ENCODE peak calls at places on chromosome 11, in ten cellular contexts. One of them, this sample, is unnamed.

GRCh38 chr11:84564180-84564866 is 1062.8 kb downstream of the DLG2 start:
- DNase-seq in NCI-H510A: no peak
- DNase-seq in HS-5: no peak
- DNase-seq in stimulated activated CD4-positive, alpha-beta T cell treated with anti-CD3 and anti-CD28 coated beads, Interleukin-1b, Interleukin-23, amount 100 ng/mL, for 1 hour: no peak
- DNase-seq in OCI-LY7: peak; percentile 69
- DNase-seq in iPS DF 6.9: no peak
- DNase-seq in activated CD8-positive, alpha-beta T cell treated with anti-CD3 and anti-CD28 coated beads, Interleukin-2, amount 10 ng/mL, durations not matched to agents 7 days and 5 days: peak; percentile 36
- DNase-seq in stomach: peak; percentile 27
- DNase-seq in stimulated activated CD8-positive, alpha-beta memory T cell treated with anti-CD3 and anti-CD28 coated beads, Interleukin-2, amount 100 ng/mL, for 48 hours: no peak
- DNase-seq in suprapubic skin: no peak
- DNase-seq in this sample: peak; percentile 11

GRCh38 chr11:104390696-104391095 is 226.7 kb upstream of the PDGFD start:
- DNase-seq in NCI-H510A: no peak
- DNase-seq in HS-5: no peak
- DNase-seq in stimulated activated CD4-positive, alpha-beta T cell treated with anti-CD3 and anti-CD28 coated beads, Interleukin-1b, Interleukin-23, amount 100 ng/mL, for 1 hour: no peak
- DNase-seq in OCI-LY7: no peak
- DNase-seq in iPS DF 6.9: no peak
- DNase-seq in activated CD8-positive, alpha-beta T cell treated with anti-CD3 and anti-CD28 coated beads, Interleukin-2, amount 10 ng/mL, durations not matched to agents 7 days and 5 days: no peak
- DNase-seq in stomach: no peak
- DNase-seq in stimulated activated CD8-positive, alpha-beta memory T cell treated with anti-CD3 and anti-CD28 coated beads, Interleukin-2, amount 100 ng/mL, for 48 hours: no peak
- DNase-seq in suprapubic skin: no peak
- DNase-seq in this sample: no peak

GRCh38 chr11:69390561-69390960 is 90.9 kb upstream of the LINC01488 start:
- DNase-seq in NCI-H510A: no peak
- DNase-seq in HS-5: no peak
- DNase-seq in stimulated activated CD4-positive, alpha-beta T cell treated with anti-CD3 and anti-CD28 coated beads, Interleukin-1b, Interleukin-23, amount 100 ng/mL, for 1 hour: no peak
- DNase-seq in OCI-LY7: no peak
- DNase-seq in iPS DF 6.9: no peak
- DNase-seq in activated CD8-positive, alpha-beta T cell treated with anti-CD3 and anti-CD28 coated beads, Interleukin-2, amount 10 ng/mL, durations not matched to agents 7 days and 5 days: no peak
- DNase-seq in stomach: no peak
- DNase-seq in stimulated activated CD8-positive, alpha-beta memory T cell treated with anti-CD3 and anti-CD28 coated beads, Interleukin-2, amount 100 ng/mL, for 48 hours: no peak
- DNase-seq in suprapubic skin: no peak
- DNase-seq in this sample: no peak

GRCh38 chr11:117819096-117820040 is 5.2 kb downstream of the FXYD2 start:
- DNase-seq in NCI-H510A: peak; percentile 66
- DNase-seq in HS-5: no peak
- DNase-seq in stimulated activated CD4-positive, alpha-beta T cell treated with anti-CD3 and anti-CD28 coated beads, Interleukin-1b, Interleukin-23, amount 100 ng/mL, for 1 hour: no peak
- DNase-seq in OCI-LY7: peak; percentile 35
- DNase-seq in iPS DF 6.9: peak; percentile 74
- DNase-seq in activated CD8-positive, alpha-beta T cell treated with anti-CD3 and anti-CD28 coated beads, Interleukin-2, amount 10 ng/mL, durations not matched to agents 7 days and 5 days: no peak
- DNase-seq in stomach: peak; percentile 66
- DNase-seq in stimulated activated CD8-positive, alpha-beta memory T cell treated with anti-CD3 and anti-CD28 coated beads, Interleukin-2, amount 100 ng/mL, for 48 hours: no peak
- DNase-seq in suprapubic skin: no peak
- DNase-seq in this sample: peak; percentile 59

GRCh38 chr11:120260616-120261015 is 20.7 kb downstream of the POU2F3 start:
- DNase-seq in NCI-H510A: no peak
- DNase-seq in HS-5: no peak
- DNase-seq in stimulated activated CD4-positive, alpha-beta T cell treated with anti-CD3 and anti-CD28 coated beads, Interleukin-1b, Interleukin-23, amount 100 ng/mL, for 1 hour: no peak
- DNase-seq in OCI-LY7: no peak
- DNase-seq in iPS DF 6.9: no peak
- DNase-seq in activated CD8-positive, alpha-beta T cell treated with anti-CD3 and anti-CD28 coated beads, Interleukin-2, amount 10 ng/mL, durations not matched to agents 7 days and 5 days: no peak
- DNase-seq in stomach: no peak
- DNase-seq in stimulated activated CD8-positive, alpha-beta memory T cell treated with anti-CD3 and anti-CD28 coated beads, Interleukin-2, amount 100 ng/mL, for 48 hours: no peak
- DNase-seq in suprapubic skin: no peak
- DNase-seq in this sample: no peak

GRCh38 chr11:134338068-134338467 is 6.3 kb downstream of the GLB1L2 start:
- DNase-seq in NCI-H510A: no peak
- DNase-seq in HS-5: no peak
- DNase-seq in stimulated activated CD4-positive, alpha-beta T cell treated with anti-CD3 and anti-CD28 coated beads, Interleukin-1b, Interleukin-23, amount 100 ng/mL, for 1 hour: no peak
- DNase-seq in OCI-LY7: no peak
- DNase-seq in iPS DF 6.9: no peak
- DNase-seq in activated CD8-positive, alpha-beta T cell treated with anti-CD3 and anti-CD28 coated beads, Interleukin-2, amount 10 ng/mL, durations not matched to agents 7 days and 5 days: no peak
- DNase-seq in stomach: no peak
- DNase-seq in stimulated activated CD8-positive, alpha-beta memory T cell treated with anti-CD3 and anti-CD28 coated beads, Interleukin-2, amount 100 ng/mL, for 48 hours: no peak
- DNase-seq in suprapubic skin: no peak
- DNase-seq in this sample: no peak

GRCh38 chr11:66981976-66982578 is 7.0 kb downstream of the C11orf86 start:
- DNase-seq in NCI-H510A: peak; percentile 41
- DNase-seq in HS-5: peak; percentile 88
- DNase-seq in stimulated activated CD4-positive, alpha-beta T cell treated with anti-CD3 and anti-CD28 coated beads, Interleukin-1b, Interleukin-23, amount 100 ng/mL, for 1 hour: no peak
- DNase-seq in OCI-LY7: no peak
- DNase-seq in iPS DF 6.9: no peak
- DNase-seq in activated CD8-positive, alpha-beta T cell treated with anti-CD3 and anti-CD28 coated beads, Interleukin-2, amount 10 ng/mL, durations not matched to agents 7 days and 5 days: no peak
- DNase-seq in stomach: peak; percentile 80
- DNase-seq in stimulated activated CD8-positive, alpha-beta memory T cell treated with anti-CD3 and anti-CD28 coated beads, Interleukin-2, amount 100 ng/mL, for 48 hours: no peak
- DNase-seq in suprapubic skin: peak; percentile 88
- DNase-seq in this sample: peak; percentile 73

GRCh38 chr11:40403321-40403720 is 1056.1 kb downstream of the LRRC4C start:
- DNase-seq in NCI-H510A: no peak
- DNase-seq in HS-5: no peak
- DNase-seq in stimulated activated CD4-positive, alpha-beta T cell treated with anti-CD3 and anti-CD28 coated beads, Interleukin-1b, Interleukin-23, amount 100 ng/mL, for 1 hour: no peak
- DNase-seq in OCI-LY7: no peak
- DNase-seq in iPS DF 6.9: no peak
- DNase-seq in activated CD8-positive, alpha-beta T cell treated with anti-CD3 and anti-CD28 coated beads, Interleukin-2, amount 10 ng/mL, durations not matched to agents 7 days and 5 days: no peak
- DNase-seq in stomach: no peak
- DNase-seq in stimulated activated CD8-positive, alpha-beta memory T cell treated with anti-CD3 and anti-CD28 coated beads, Interleukin-2, amount 100 ng/mL, for 48 hours: no peak
- DNase-seq in suprapubic skin: no peak
- DNase-seq in this sample: no peak

GRCh38 chr11:116427903-116428637 is 344.7 kb downstream of the BUD13 start:
- DNase-seq in NCI-H510A: no peak
- DNase-seq in HS-5: no peak
- DNase-seq in stimulated activated CD4-positive, alpha-beta T cell treated with anti-CD3 and anti-CD28 coated beads, Interleukin-1b, Interleukin-23, amount 100 ng/mL, for 1 hour: no peak
- DNase-seq in OCI-LY7: no peak
- DNase-seq in iPS DF 6.9: no peak
- DNase-seq in activated CD8-positive, alpha-beta T cell treated with anti-CD3 and anti-CD28 coated beads, Interleukin-2, amount 10 ng/mL, durations not matched to agents 7 days and 5 days: no peak
- DNase-seq in stomach: no peak
- DNase-seq in stimulated activated CD8-positive, alpha-beta memory T cell treated with anti-CD3 and anti-CD28 coated beads, Interleukin-2, amount 100 ng/mL, for 48 hours: no peak
- DNase-seq in suprapubic skin: no peak
- DNase-seq in this sample: no peak

GRCh38 chr11:78076733-78077403 is 2.8 kb downstream of the NDUFC2 start:
- DNase-seq in NCI-H510A: no peak
- DNase-seq in HS-5: no peak
- DNase-seq in stimulated activated CD4-positive, alpha-beta T cell treated with anti-CD3 and anti-CD28 coated beads, Interleukin-1b, Interleukin-23, amount 100 ng/mL, for 1 hour: no peak
- DNase-seq in OCI-LY7: no peak
- DNase-seq in iPS DF 6.9: no peak
- DNase-seq in activated CD8-positive, alpha-beta T cell treated with anti-CD3 and anti-CD28 coated beads, Interleukin-2, amount 10 ng/mL, durations not matched to agents 7 days and 5 days: no peak
- DNase-seq in stomach: no peak
- DNase-seq in stimulated activated CD8-positive, alpha-beta memory T cell treated with anti-CD3 and anti-CD28 coated beads, Interleukin-2, amount 100 ng/mL, for 48 hours: no peak
- DNase-seq in suprapubic skin: no peak
- DNase-seq in this sample: no peak

GRCh38 chr11:16494918-16495691 is 138.8 kb upstream of the SOX6 start:
- DNase-seq in NCI-H510A: no peak
- DNase-seq in HS-5: no peak
- DNase-seq in stimulated activated CD4-positive, alpha-beta T cell treated with anti-CD3 and anti-CD28 coated beads, Interleukin-1b, Interleukin-23, amount 100 ng/mL, for 1 hour: no peak
- DNase-seq in OCI-LY7: no peak
- DNase-seq in iPS DF 6.9: no peak
- DNase-seq in activated CD8-positive, alpha-beta T cell treated with anti-CD3 and anti-CD28 coated beads, Interleukin-2, amount 10 ng/mL, durations not matched to agents 7 days and 5 days: no peak
- DNase-seq in stomach: no peak
- DNase-seq in stimulated activated CD8-positive, alpha-beta memory T cell treated with anti-CD3 and anti-CD28 coated beads, Interleukin-2, amount 100 ng/mL, for 48 hours: no peak
- DNase-seq in suprapubic skin: no peak
- DNase-seq in this sample: no peak

GRCh38 chr11:66336234-66337102 is at the start of gene RIN1:
- DNase-seq in NCI-H510A: no peak
- DNase-seq in HS-5: peak; percentile 97
- DNase-seq in stimulated activated CD4-positive, alpha-beta T cell treated with anti-CD3 and anti-CD28 coated beads, Interleukin-1b, Interleukin-23, amount 100 ng/mL, for 1 hour: no peak
- DNase-seq in OCI-LY7: peak; percentile 39
- DNase-seq in iPS DF 6.9: no peak
- DNase-seq in activated CD8-positive, alpha-beta T cell treated with anti-CD3 and anti-CD28 coated beads, Interleukin-2, amount 10 ng/mL, durations not matched to agents 7 days and 5 days: peak; percentile 82
- DNase-seq in stomach: peak; percentile 75
- DNase-seq in stimulated activated CD8-positive, alpha-beta memory T cell treated with anti-CD3 and anti-CD28 coated beads, Interleukin-2, amount 100 ng/mL, for 48 hours: peak; percentile 78
- DNase-seq in suprapubic skin: no peak
- DNase-seq in this sample: peak; percentile 74

GRCh38 chr11:60951909-60952741 is at the start of gene SLC15A3:
- DNase-seq in NCI-H510A: no peak
- DNase-seq in HS-5: peak; percentile 11
- DNase-seq in stimulated activated CD4-positive, alpha-beta T cell treated with anti-CD3 and anti-CD28 coated beads, Interleukin-1b, Interleukin-23, amount 100 ng/mL, for 1 hour: no peak
- DNase-seq in OCI-LY7: peak; percentile 86
- DNase-seq in iPS DF 6.9: no peak
- DNase-seq in activated CD8-positive, alpha-beta T cell treated with anti-CD3 and anti-CD28 coated beads, Interleukin-2, amount 10 ng/mL, durations not matched to agents 7 days and 5 days: peak; percentile 63
- DNase-seq in stomach: peak; percentile 60
- DNase-seq in stimulated activated CD8-positive, alpha-beta memory T cell treated with anti-CD3 and anti-CD28 coated beads, Interleukin-2, amount 100 ng/mL, for 48 hours: no peak
- DNase-seq in suprapubic skin: no peak
- DNase-seq in this sample: no peak

GRCh38 chr11:65316979-65317786 is 2.5 kb downstream of the CDC42EP2 start:
- DNase-seq in NCI-H510A: no peak
- DNase-seq in HS-5: peak; percentile 80
- DNase-seq in stimulated activated CD4-positive, alpha-beta T cell treated with anti-CD3 and anti-CD28 coated beads, Interleukin-1b, Interleukin-23, amount 100 ng/mL, for 1 hour: no peak
- DNase-seq in OCI-LY7: no peak
- DNase-seq in iPS DF 6.9: no peak
- DNase-seq in activated CD8-positive, alpha-beta T cell treated with anti-CD3 and anti-CD28 coated beads, Interleukin-2, amount 10 ng/mL, durations not matched to agents 7 days and 5 days: no peak
- DNase-seq in stomach: peak; percentile 74
- DNase-seq in stimulated activated CD8-positive, alpha-beta memory T cell treated with anti-CD3 and anti-CD28 coated beads, Interleukin-2, amount 100 ng/mL, for 48 hours: no peak
- DNase-seq in suprapubic skin: peak; percentile 87
- DNase-seq in this sample: peak; percentile 59

GRCh38 chr11:97814325-97814959 is 1206.3 kb upstream of the CNTN5 start:
- DNase-seq in NCI-H510A: no peak
- DNase-seq in HS-5: no peak
- DNase-seq in stimulated activated CD4-positive, alpha-beta T cell treated with anti-CD3 and anti-CD28 coated beads, Interleukin-1b, Interleukin-23, amount 100 ng/mL, for 1 hour: no peak
- DNase-seq in OCI-LY7: no peak
- DNase-seq in iPS DF 6.9: no peak
- DNase-seq in activated CD8-positive, alpha-beta T cell treated with anti-CD3 and anti-CD28 coated beads, Interleukin-2, amount 10 ng/mL, durations not matched to agents 7 days and 5 days: no peak
- DNase-seq in stomach: no peak
- DNase-seq in stimulated activated CD8-positive, alpha-beta memory T cell treated with anti-CD3 and anti-CD28 coated beads, Interleukin-2, amount 100 ng/mL, for 48 hours: no peak
- DNase-seq in suprapubic skin: no peak
- DNase-seq in this sample: no peak

GRCh38 chr11:15912291-15912690 is 444.1 kb downstream of the SOX6 start:
- DNase-seq in NCI-H510A: no peak
- DNase-seq in HS-5: no peak
- DNase-seq in stimulated activated CD4-positive, alpha-beta T cell treated with anti-CD3 and anti-CD28 coated beads, Interleukin-1b, Interleukin-23, amount 100 ng/mL, for 1 hour: no peak
- DNase-seq in OCI-LY7: no peak
- DNase-seq in iPS DF 6.9: no peak
- DNase-seq in activated CD8-positive, alpha-beta T cell treated with anti-CD3 and anti-CD28 coated beads, Interleukin-2, amount 10 ng/mL, durations not matched to agents 7 days and 5 days: no peak
- DNase-seq in stomach: no peak
- DNase-seq in stimulated activated CD8-positive, alpha-beta memory T cell treated with anti-CD3 and anti-CD28 coated beads, Interleukin-2, amount 100 ng/mL, for 48 hours: no peak
- DNase-seq in suprapubic skin: peak; percentile 57
- DNase-seq in this sample: no peak

GRCh38 chr11:8838248-8838647 is 72.7 kb upstream of the AKIP1 start:
- DNase-seq in NCI-H510A: no peak
- DNase-seq in HS-5: no peak
- DNase-seq in stimulated activated CD4-positive, alpha-beta T cell treated with anti-CD3 and anti-CD28 coated beads, Interleukin-1b, Interleukin-23, amount 100 ng/mL, for 1 hour: no peak
- DNase-seq in OCI-LY7: no peak
- DNase-seq in iPS DF 6.9: no peak
- DNase-seq in activated CD8-positive, alpha-beta T cell treated with anti-CD3 and anti-CD28 coated beads, Interleukin-2, amount 10 ng/mL, durations not matched to agents 7 days and 5 days: no peak
- DNase-seq in stomach: no peak
- DNase-seq in stimulated activated CD8-positive, alpha-beta memory T cell treated with anti-CD3 and anti-CD28 coated beads, Interleukin-2, amount 100 ng/mL, for 48 hours: no peak
- DNase-seq in suprapubic skin: peak; percentile 62
- DNase-seq in this sample: no peak

GRCh38 chr11:86519064-86519911 is 144.6 kb downstream of the CCDC81 start:
- DNase-seq in NCI-H510A: no peak
- DNase-seq in HS-5: no peak
- DNase-seq in stimulated activated CD4-positive, alpha-beta T cell treated with anti-CD3 and anti-CD28 coated beads, Interleukin-1b, Interleukin-23, amount 100 ng/mL, for 1 hour: no peak
- DNase-seq in OCI-LY7: no peak
- DNase-seq in iPS DF 6.9: no peak
- DNase-seq in activated CD8-positive, alpha-beta T cell treated with anti-CD3 and anti-CD28 coated beads, Interleukin-2, amount 10 ng/mL, durations not matched to agents 7 days and 5 days: no peak
- DNase-seq in stomach: no peak
- DNase-seq in stimulated activated CD8-positive, alpha-beta memory T cell treated with anti-CD3 and anti-CD28 coated beads, Interleukin-2, amount 100 ng/mL, for 48 hours: no peak
- DNase-seq in suprapubic skin: no peak
- DNase-seq in this sample: no peak

GRCh38 chr11:65865550-65866172 is 5.4 kb downstream of the MUS81 start:
- DNase-seq in NCI-H510A: no peak
- DNase-seq in HS-5: no peak
- DNase-seq in stimulated activated CD4-positive, alpha-beta T cell treated with anti-CD3 and anti-CD28 coated beads, Interleukin-1b, Interleukin-23, amount 100 ng/mL, for 1 hour: no peak
- DNase-seq in OCI-LY7: no peak
- DNase-seq in iPS DF 6.9: no peak
- DNase-seq in activated CD8-positive, alpha-beta T cell treated with anti-CD3 and anti-CD28 coated beads, Interleukin-2, amount 10 ng/mL, durations not matched to agents 7 days and 5 days: no peak
- DNase-seq in stomach: no peak
- DNase-seq in stimulated activated CD8-positive, alpha-beta memory T cell treated with anti-CD3 and anti-CD28 coated beads, Interleukin-2, amount 100 ng/mL, for 48 hours: no peak
- DNase-seq in suprapubic skin: no peak
- DNase-seq in this sample: no peak

GRCh38 chr11:118806400-118806799 is 15.4 kb upstream of the DDX6 start:
- DNase-seq in NCI-H510A: no peak
- DNase-seq in HS-5: no peak
- DNase-seq in stimulated activated CD4-positive, alpha-beta T cell treated with anti-CD3 and anti-CD28 coated beads, Interleukin-1b, Interleukin-23, amount 100 ng/mL, for 1 hour: no peak
- DNase-seq in OCI-LY7: no peak
- DNase-seq in iPS DF 6.9: no peak
- DNase-seq in activated CD8-positive, alpha-beta T cell treated with anti-CD3 and anti-CD28 coated beads, Interleukin-2, amount 10 ng/mL, durations not matched to agents 7 days and 5 days: no peak
- DNase-seq in stomach: no peak
- DNase-seq in stimulated activated CD8-positive, alpha-beta memory T cell treated with anti-CD3 and anti-CD28 coated beads, Interleukin-2, amount 100 ng/mL, for 48 hours: no peak
- DNase-seq in suprapubic skin: no peak
- DNase-seq in this sample: no peak

GRCh38 chr11:877565-877964 is 33.0 kb downstream of the CHID1 start:
- DNase-seq in NCI-H510A: no peak
- DNase-seq in HS-5: no peak
- DNase-seq in stimulated activated CD4-positive, alpha-beta T cell treated with anti-CD3 and anti-CD28 coated beads, Interleukin-1b, Interleukin-23, amount 100 ng/mL, for 1 hour: no peak
- DNase-seq in OCI-LY7: peak; percentile 62
- DNase-seq in iPS DF 6.9: no peak
- DNase-seq in activated CD8-positive, alpha-beta T cell treated with anti-CD3 and anti-CD28 coated beads, Interleukin-2, amount 10 ng/mL, durations not matched to agents 7 days and 5 days: peak; percentile 26
- DNase-seq in stomach: no peak
- DNase-seq in stimulated activated CD8-positive, alpha-beta memory T cell treated with anti-CD3 and anti-CD28 coated beads, Interleukin-2, amount 100 ng/mL, for 48 hours: peak; percentile 12
- DNase-seq in suprapubic skin: no peak
- DNase-seq in this sample: peak; percentile 12

GRCh38 chr11:92269021-92269420 is 44.4 kb downstream of the FAT3 start:
- DNase-seq in NCI-H510A: no peak
- DNase-seq in HS-5: peak; percentile 73
- DNase-seq in stimulated activated CD4-positive, alpha-beta T cell treated with anti-CD3 and anti-CD28 coated beads, Interleukin-1b, Interleukin-23, amount 100 ng/mL, for 1 hour: no peak
- DNase-seq in OCI-LY7: no peak
- DNase-seq in iPS DF 6.9: no peak
- DNase-seq in activated CD8-positive, alpha-beta T cell treated with anti-CD3 and anti-CD28 coated beads, Interleukin-2, amount 10 ng/mL, durations not matched to agents 7 days and 5 days: no peak
- DNase-seq in stomach: no peak
- DNase-seq in stimulated activated CD8-positive, alpha-beta memory T cell treated with anti-CD3 and anti-CD28 coated beads, Interleukin-2, amount 100 ng/mL, for 48 hours: no peak
- DNase-seq in suprapubic skin: no peak
- DNase-seq in this sample: no peak

GRCh38 chr11:129453293-129453721 is 77.7 kb downstream of the BARX2 start:
- DNase-seq in NCI-H510A: no peak
- DNase-seq in HS-5: no peak
- DNase-seq in stimulated activated CD4-positive, alpha-beta T cell treated with anti-CD3 and anti-CD28 coated beads, Interleukin-1b, Interleukin-23, amount 100 ng/mL, for 1 hour: no peak
- DNase-seq in OCI-LY7: no peak
- DNase-seq in iPS DF 6.9: no peak
- DNase-seq in activated CD8-positive, alpha-beta T cell treated with anti-CD3 and anti-CD28 coated beads, Interleukin-2, amount 10 ng/mL, durations not matched to agents 7 days and 5 days: no peak
- DNase-seq in stomach: no peak
- DNase-seq in stimulated activated CD8-positive, alpha-beta memory T cell treated with anti-CD3 and anti-CD28 coated beads, Interleukin-2, amount 100 ng/mL, for 48 hours: no peak
- DNase-seq in suprapubic skin: no peak
- DNase-seq in this sample: peak; percentile 12

GRCh38 chr11:37914859-37915258 is 1316.8 kb upstream of the RAG2 start:
- DNase-seq in NCI-H510A: no peak
- DNase-seq in HS-5: no peak
- DNase-seq in stimulated activated CD4-positive, alpha-beta T cell treated with anti-CD3 and anti-CD28 coated beads, Interleukin-1b, Interleukin-23, amount 100 ng/mL, for 1 hour: no peak
- DNase-seq in OCI-LY7: no peak
- DNase-seq in iPS DF 6.9: no peak
- DNase-seq in activated CD8-positive, alpha-beta T cell treated with anti-CD3 and anti-CD28 coated beads, Interleukin-2, amount 10 ng/mL, durations not matched to agents 7 days and 5 days: no peak
- DNase-seq in stomach: no peak
- DNase-seq in stimulated activated CD8-positive, alpha-beta memory T cell treated with anti-CD3 and anti-CD28 coated beads, Interleukin-2, amount 100 ng/mL, for 48 hours: no peak
- DNase-seq in suprapubic skin: no peak
- DNase-seq in this sample: peak; percentile 11

GRCh38 chr11:105432241-105432995 is 177.5 kb upstream of the GRIA4 start:
- DNase-seq in NCI-H510A: no peak
- DNase-seq in HS-5: no peak
- DNase-seq in stimulated activated CD4-positive, alpha-beta T cell treated with anti-CD3 and anti-CD28 coated beads, Interleukin-1b, Interleukin-23, amount 100 ng/mL, for 1 hour: no peak
- DNase-seq in OCI-LY7: no peak
- DNase-seq in iPS DF 6.9: no peak
- DNase-seq in activated CD8-positive, alpha-beta T cell treated with anti-CD3 and anti-CD28 coated beads, Interleukin-2, amount 10 ng/mL, durations not matched to agents 7 days and 5 days: no peak
- DNase-seq in stomach: no peak
- DNase-seq in stimulated activated CD8-positive, alpha-beta memory T cell treated with anti-CD3 and anti-CD28 coated beads, Interleukin-2, amount 100 ng/mL, for 48 hours: no peak
- DNase-seq in suprapubic skin: no peak
- DNase-seq in this sample: no peak

GRCh38 chr11:43790444-43790794 is 90.2 kb upstream of the ALKBH3 start:
- DNase-seq in NCI-H510A: no peak
- DNase-seq in HS-5: peak; percentile 68
- DNase-seq in stimulated activated CD4-positive, alpha-beta T cell treated with anti-CD3 and anti-CD28 coated beads, Interleukin-1b, Interleukin-23, amount 100 ng/mL, for 1 hour: no peak
- DNase-seq in OCI-LY7: no peak
- DNase-seq in iPS DF 6.9: no peak
- DNase-seq in activated CD8-positive, alpha-beta T cell treated with anti-CD3 and anti-CD28 coated beads, Interleukin-2, amount 10 ng/mL, durations not matched to agents 7 days and 5 days: no peak
- DNase-seq in stomach: no peak
- DNase-seq in stimulated activated CD8-positive, alpha-beta memory T cell treated with anti-CD3 and anti-CD28 coated beads, Interleukin-2, amount 100 ng/mL, for 48 hours: no peak
- DNase-seq in suprapubic skin: no peak
- DNase-seq in this sample: no peak

GRCh38 chr11:112516261-112516660 is 255.6 kb upstream of the PLET1 start:
- DNase-seq in NCI-H510A: no peak
- DNase-seq in HS-5: no peak
- DNase-seq in stimulated activated CD4-positive, alpha-beta T cell treated with anti-CD3 and anti-CD28 coated beads, Interleukin-1b, Interleukin-23, amount 100 ng/mL, for 1 hour: no peak
- DNase-seq in OCI-LY7: no peak
- DNase-seq in iPS DF 6.9: no peak
- DNase-seq in activated CD8-positive, alpha-beta T cell treated with anti-CD3 and anti-CD28 coated beads, Interleukin-2, amount 10 ng/mL, durations not matched to agents 7 days and 5 days: no peak
- DNase-seq in stomach: no peak
- DNase-seq in stimulated activated CD8-positive, alpha-beta memory T cell treated with anti-CD3 and anti-CD28 coated beads, Interleukin-2, amount 100 ng/mL, for 48 hours: no peak
- DNase-seq in suprapubic skin: no peak
- DNase-seq in this sample: no peak

GRCh38 chr11:23233075-23233474 is 372.8 kb upstream of the CCDC179 start:
- DNase-seq in NCI-H510A: no peak
- DNase-seq in HS-5: peak; percentile 30
- DNase-seq in stimulated activated CD4-positive, alpha-beta T cell treated with anti-CD3 and anti-CD28 coated beads, Interleukin-1b, Interleukin-23, amount 100 ng/mL, for 1 hour: no peak
- DNase-seq in OCI-LY7: no peak
- DNase-seq in iPS DF 6.9: no peak
- DNase-seq in activated CD8-positive, alpha-beta T cell treated with anti-CD3 and anti-CD28 coated beads, Interleukin-2, amount 10 ng/mL, durations not matched to agents 7 days and 5 days: no peak
- DNase-seq in stomach: no peak
- DNase-seq in stimulated activated CD8-positive, alpha-beta memory T cell treated with anti-CD3 and anti-CD28 coated beads, Interleukin-2, amount 100 ng/mL, for 48 hours: no peak
- DNase-seq in suprapubic skin: no peak
- DNase-seq in this sample: no peak